ENCODE peak calls at places on chromosomes 13 and 19, in seven cellular contexts. One of them, this sample, is unnamed.

GRCh38 chr13:24261566-24261965 is 47.8 kb upstream of the C1QTNF9 start:
- DNase-seq in GM12891: no peak
- DNase-seq in HepG2: no peak
- DNase-seq in H1: no peak
- DNase-seq in SK-N-SH: no peak
- DNase-seq in GM12878: no peak
- DNase-seq in K562: no peak
- DNase-seq in this sample: no peak

GRCh38 chr13:65353951-65354350 is 1876.2 kb downstream of the PCDH9 start:
- DNase-seq in GM12891: no peak
- DNase-seq in HepG2: no peak
- DNase-seq in H1: no peak
- DNase-seq in SK-N-SH: no peak
- DNase-seq in GM12878: no peak
- DNase-seq in K562: no peak
- DNase-seq in this sample: no peak

GRCh38 chr19:2624537-2625091 is 77.9 kb downstream of the GNG7 start:
- DNase-seq in GM12891: no peak
- DNase-seq in HepG2: peak
- DNase-seq in H1: peak
- DNase-seq in SK-N-SH: peak
- DNase-seq in GM12878: no peak
- DNase-seq in K562: no peak
- DNase-seq in this sample: no peak

GRCh38 chr13:33183431-33184130 is 102.0 kb downstream of the STARD13 start:
- DNase-seq in GM12891: no peak
- DNase-seq in HepG2: no peak
- DNase-seq in H1: no peak
- DNase-seq in SK-N-SH: no peak
- DNase-seq in GM12878: no peak
- DNase-seq in K562: no peak
- DNase-seq in this sample: no peak

GRCh38 chr13:97276862-97277269 is 54.7 kb downstream of the MBNL2 start:
- DNase-seq in GM12891: no peak
- DNase-seq in HepG2: no peak
- DNase-seq in H1: no peak
- DNase-seq in SK-N-SH: no peak
- DNase-seq in GM12878: no peak
- DNase-seq in K562: no peak
- DNase-seq in this sample: no peak

GRCh38 chr13:46761866-46762265 is 35.1 kb downstream of the ESD start:
- DNase-seq in GM12891: no peak
- DNase-seq in HepG2: no peak
- DNase-seq in H1: no peak
- DNase-seq in SK-N-SH: no peak
- DNase-seq in GM12878: no peak
- DNase-seq in K562: no peak
- DNase-seq in this sample: no peak

GRCh38 chr13:21016487-21016886 is 44.9 kb downstream of the LATS2 start:
- DNase-seq in GM12891: no peak
- DNase-seq in HepG2: no peak
- DNase-seq in H1: no peak
- DNase-seq in SK-N-SH: no peak
- DNase-seq in GM12878: no peak
- DNase-seq in K562: no peak
- DNase-seq in this sample: no peak

GRCh38 chr19:2355168-2356035 is 4.7 kb upstream of the TMPRSS9 start:
- DNase-seq in GM12891: no peak
- DNase-seq in HepG2: no peak
- DNase-seq in H1: no peak
- DNase-seq in SK-N-SH: no peak
- DNase-seq in GM12878: no peak
- DNase-seq in K562: no peak
- DNase-seq in this sample: no peak

GRCh38 chr13:24709186-24709913 is 29.1 kb downstream of the ATP12A start:
- DNase-seq in GM12891: peak
- DNase-seq in HepG2: no peak
- DNase-seq in H1: no peak
- DNase-seq in SK-N-SH: no peak
- DNase-seq in GM12878: no peak
- DNase-seq in K562: no peak
- DNase-seq in this sample: peak

GRCh38 chr19:10283786-10284540 is 2.8 kb upstream of the ICAM4 start:
- DNase-seq in GM12891: no peak
- DNase-seq in HepG2: no peak
- DNase-seq in H1: no peak
- DNase-seq in SK-N-SH: no peak
- DNase-seq in GM12878: no peak
- DNase-seq in K562: peak
- DNase-seq in this sample: no peak

GRCh38 chr13:38202730-38203129 is 146.9 kb upstream of the UFM1 start:
- DNase-seq in GM12891: no peak
- DNase-seq in HepG2: no peak
- DNase-seq in H1: no peak
- DNase-seq in SK-N-SH: no peak
- DNase-seq in GM12878: no peak
- DNase-seq in K562: no peak
- DNase-seq in this sample: no peak

GRCh38 chr19:27745978-27746542 is 1466.9 kb downstream of the UQCRFS1 start:
- DNase-seq in GM12891: no peak
- DNase-seq in HepG2: no peak
- DNase-seq in H1: peak
- DNase-seq in SK-N-SH: no peak
- DNase-seq in GM12878: no peak
- DNase-seq in K562: no peak
- DNase-seq in this sample: no peak

GRCh38 chr13:113669231-113669870 is 2.3 kb downstream of the GRK1 start:
- DNase-seq in GM12891: no peak
- DNase-seq in HepG2: no peak
- DNase-seq in H1: no peak
- DNase-seq in SK-N-SH: no peak
- DNase-seq in GM12878: no peak
- DNase-seq in K562: no peak
- DNase-seq in this sample: no peak

GRCh38 chr13:76775031-76775740 is 111.0 kb downstream of the KCTD12 start:
- DNase-seq in GM12891: no peak
- DNase-seq in HepG2: no peak
- DNase-seq in H1: no peak
- DNase-seq in SK-N-SH: no peak
- DNase-seq in GM12878: no peak
- DNase-seq in K562: no peak
- DNase-seq in this sample: no peak

DNA sequence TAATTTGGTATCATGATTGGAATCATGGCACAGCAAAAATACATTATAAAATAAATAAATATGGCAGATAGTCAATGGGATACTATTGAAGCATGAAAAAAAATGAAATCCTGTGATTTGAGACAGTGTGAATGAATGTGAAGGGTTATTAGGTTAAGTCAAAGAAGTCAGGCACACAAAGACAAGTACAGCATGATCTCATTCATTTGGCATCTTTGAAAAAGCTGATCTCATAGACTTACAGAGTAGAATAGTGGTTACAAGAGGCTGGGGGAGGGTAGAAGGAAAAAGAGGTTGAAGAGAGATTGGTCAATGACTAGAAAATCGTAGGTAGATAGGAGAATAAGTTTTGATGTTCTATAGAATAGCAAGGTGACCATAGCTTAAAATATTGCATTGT is 295.1 kb upstream of the SLITRK5 start:
- DNase-seq in GM12891: no peak
- DNase-seq in HepG2: no peak
- DNase-seq in H1: no peak
- DNase-seq in SK-N-SH: no peak
- DNase-seq in GM12878: no peak
- DNase-seq in K562: no peak
- DNase-seq in this sample: no peak
- TF ChIP-seq TAF1 in GM12891: no peak
- TF ChIP-seq TAF1 in HepG2: no peak
- TF ChIP-seq TAF1 in H1: no peak
- TF ChIP-seq TAF1 in SK-N-SH: no peak
- TF ChIP-seq TAF1 in GM12878: no peak
- TF ChIP-seq TAF1 in K562: no peak
- TF ChIP-seq TAF1 in this sample: no peak

GRCh38 chr19:56917998-56918397 is 77.5 kb upstream of the PEG3 start:
- DNase-seq in GM12891: no peak
- DNase-seq in HepG2: peak
- DNase-seq in H1: no peak
- DNase-seq in SK-N-SH: no peak
- DNase-seq in GM12878: no peak
- DNase-seq in K562: no peak
- DNase-seq in this sample: no peak
- TF ChIP-seq TAF1 in GM12891: no peak
- TF ChIP-seq TAF1 in HepG2: no peak
- TF ChIP-seq TAF1 in H1: no peak
- TF ChIP-seq TAF1 in SK-N-SH: no peak
- TF ChIP-seq TAF1 in GM12878: no peak
- TF ChIP-seq TAF1 in K562: no peak
- TF ChIP-seq TAF1 in this sample: no peak

GRCh38 chr19:6822311-6822670 is 49.8 kb downstream of the VAV1 start:
- DNase-seq in GM12891: no peak
- DNase-seq in HepG2: no peak
- DNase-seq in H1: no peak
- DNase-seq in SK-N-SH: no peak
- DNase-seq in GM12878: no peak
- DNase-seq in K562: no peak
- DNase-seq in this sample: no peak
- TF ChIP-seq TAF1 in GM12891: no peak
- TF ChIP-seq TAF1 in HepG2: no peak
- TF ChIP-seq TAF1 in H1: no peak
- TF ChIP-seq TAF1 in SK-N-SH: no peak
- TF ChIP-seq TAF1 in GM12878: no peak
- TF ChIP-seq TAF1 in K562: no peak
- TF ChIP-seq TAF1 in this sample: no peak

GRCh38 chr13:82136880-82137279 is 1745.4 kb downstream of the SLITRK1 start:
- DNase-seq in GM12891: no peak
- DNase-seq in HepG2: no peak
- DNase-seq in H1: no peak
- DNase-seq in SK-N-SH: no peak
- DNase-seq in GM12878: no peak
- DNase-seq in K562: no peak
- DNase-seq in this sample: no peak
- TF ChIP-seq TAF1 in GM12891: no peak
- TF ChIP-seq TAF1 in HepG2: no peak
- TF ChIP-seq TAF1 in H1: no peak
- TF ChIP-seq TAF1 in SK-N-SH: no peak
- TF ChIP-seq TAF1 in GM12878: no peak
- TF ChIP-seq TAF1 in K562: no peak
- TF ChIP-seq TAF1 in this sample: no peak

GRCh38 chr19:46386996-46387712 is 26.2 kb downstream of the CCDC8 start:
- DNase-seq in GM12891: no peak
- DNase-seq in HepG2: no peak
- DNase-seq in H1: no peak
- DNase-seq in SK-N-SH: no peak
- DNase-seq in GM12878: no peak
- DNase-seq in K562: no peak
- DNase-seq in this sample: no peak
- TF ChIP-seq TAF1 in GM12891: no peak
- TF ChIP-seq TAF1 in HepG2: no peak
- TF ChIP-seq TAF1 in H1: no peak
- TF ChIP-seq TAF1 in SK-N-SH: no peak
- TF ChIP-seq TAF1 in GM12878: no peak
- TF ChIP-seq TAF1 in K562: no peak
- TF ChIP-seq TAF1 in this sample: no peak

This sample was measured in GM12892.